ENCODE peak calls at places on chromosomes 13 and 19, in seven cellular contexts. V is PC-3, B is GM23338, A is GM23248, K is hepatocyte, H is SK-N-SH, W is MM.1S. Q is an unnamed sample.

GRCh38 chr19:10361569-10362011 is 18.8 kb downstream of the TYK2 start:
- DNase-seq in A (no peak), V (no peak), B (no peak), H (no peak), K (no peak), W (no peak), Q (no peak)

GRCh38 chr13:67228909-67229308 is 1.2 kb downstream of the PCDH9 start:
- DNase-seq in V (no peak), W (no peak), K (no peak), H (no peak), A (peak; percentile 5), B (no peak), Q (peak; percentile 30)

GRCh38 chr19:46076031-46076880 is 35.5 kb upstream of the IGFL4 start:
- DNase-seq in K (no peak), W (no peak), V (peak; percentile 6), A (no peak), B (peak; percentile 13), H (no peak), Q (no peak)

GRCh38 chr13:72656357-72656756 is 71.1 kb downstream of the MZT1 start:
- DNase-seq in A (no peak), V (no peak), H (no peak), B (no peak), W (no peak), K (no peak), Q (no peak)

GRCh38 chr19:10219678-10220077 is 11.5 kb downstream of the S1PR2 start:
- DNase-seq in B (peak; percentile 87), V (peak; percentile 74), K (peak; percentile 42), H (no peak), W (peak; percentile 98), A (peak; percentile 54), Q (peak; percentile 84)

GRCh38 chr13:66222926-66223325 is 1007.2 kb downstream of the PCDH9 start:
- DNase-seq in K (no peak), V (no peak), W (peak; percentile 71), H (no peak), A (no peak), B (no peak), Q (peak; percentile 44)

GRCh38 chr13:90105881-90106496 is 1241.5 kb upstream of the MIR17HG start:
- DNase-seq in W (no peak), V (peak; percentile 45), K (no peak), B (no peak), H (no peak), A (peak; percentile 70), Q (no peak)

GRCh38 chr19:32580901-32581703 is at the start of gene PDCD5:
- DNase-seq in H (peak; percentile 99), W (peak; percentile 96), K (peak; percentile 98), V (peak; percentile 88), B (peak; percentile 94), A (peak; percentile 97), Q (peak; percentile 95)

GRCh38 chr19:34732548-34733255 is 1.3 kb upstream of the ZNF181 start:
- DNase-seq in H (peak; percentile 30), B (peak; percentile 53), W (no peak), A (no peak), K (peak; percentile 42), V (no peak), Q (peak; percentile 18)

GRCh38 chr13:99326012-99326411 is 18.8 kb upstream of the GPR183 start:
- DNase-seq in W (peak; percentile 49), B (no peak), A (no peak), K (no peak), H (no peak), V (no peak), Q (peak; percentile 39)

GRCh38 chr19:15595069-15595468 is 19.9 kb upstream of the CYP4F8 start:
- DNase-seq in B (no peak), A (peak; percentile 5), K (no peak), H (no peak), W (no peak), V (peak; percentile 91), Q (no peak)

GRCh38 chr19:18428837-18429674 is 8.9 kb downstream of the ISYNA1 start:
- DNase-seq in H (peak; percentile 95), A (peak; percentile 97), W (peak; percentile 77), V (no peak), B (peak; percentile 96), K (peak; percentile 93), Q (peak; percentile 83)

GRCh38 chr13:43567608-43568007 is 219.2 kb downstream of the ENOX1 start:
- DNase-seq in B (no peak), H (no peak), A (peak; percentile 55), K (no peak), V (peak; percentile 64), W (no peak), Q (no peak)

GRCh38 chr13:43087960-43088580 is 64.7 kb downstream of the DNAJC15 start:
- DNase-seq in A (peak; percentile 54), K (no peak), B (no peak), V (peak; percentile 31), W (peak; percentile 26), H (no peak), Q (no peak)

GRCh38 chr19:2618611-2619010 is 83.9 kb downstream of the GNG7 start:
- DNase-seq in H (no peak), A (peak; percentile 75), V (peak; percentile 75), W (peak; percentile 38), B (no peak), K (no peak), Q (peak; percentile 71)

GRCh38 chr13:100541882-100542545 is 46.6 kb downstream of the GGACT start:
- DNase-seq in H (no peak), W (no peak), V (no peak), K (no peak), B (no peak), A (no peak), Q (no peak)

GRCh38 chr19:18223860-18224524 is 2.2 kb downstream of the PDE4C start:
- DNase-seq in H (peak; percentile 89), A (no peak), B (peak; percentile 93), V (peak; percentile 29), W (no peak), K (peak; percentile 64), Q (peak; percentile 83)

GRCh38 chr13:66424417-66424816 is 805.7 kb downstream of the PCDH9 start:
- DNase-seq in A (no peak), W (no peak), H (no peak), K (no peak), V (peak; percentile 22), B (no peak), Q (no peak)

GRCh38 chr19:20999731-21000352 is 20.6 kb upstream of the ZNF430 start:
- DNase-seq in K (peak; percentile 93), V (peak; percentile 7), B (peak; percentile 98), W (peak; percentile 88), A (peak; percentile 97), H (peak; percentile 95), Q (peak; percentile 93)

GRCh38 chr13:110182003-110182402 is 125.0 kb downstream of the COL4A1 start:
- DNase-seq in B (no peak), V (no peak), A (no peak), K (no peak), H (no peak), W (no peak), Q (no peak)

GRCh38 chr19:12994701-12995595 is at the start of gene NFIX:
- DNase-seq in K (peak; percentile 75), W (peak; percentile 54), A (peak; percentile 86), B (peak; percentile 60), H (peak; percentile 86), V (peak; percentile 69), Q (peak; percentile 28)

GRCh38 chr13:108961542-108962125 is 332.2 kb downstream of the MYO16 start:
- DNase-seq in H (peak; percentile 63), K (peak; percentile 79), V (peak; percentile 67), A (peak; percentile 67), B (peak; percentile 75), W (peak; percentile 78), Q (peak; percentile 47)

GRCh38 chr19:2043864-2044708 is 7.0 kb downstream of the MKNK2 start:
- DNase-seq in H (no peak), V (no peak), B (no peak), A (no peak), K (peak; percentile 6), W (no peak), Q (peak; percentile 46)

GRCh38 chr19:51082641-51083040 is at the start of gene KLK14:
- DNase-seq in B (no peak), V (no peak), W (no peak), H (no peak), A (no peak), K (no peak), Q (no peak)
- H3K9me2 ChIP-seq in B (no peaks in the 10 kb centered on the region), V (no peaks in the 10 kb centered on the region), W (no peaks in the 10 kb centered on the region), H (no peaks in the 10 kb centered on the region), A (no peaks in the 10 kb centered on the region), K (no peaks in the 10 kb centered on the region), Q (no peaks in the 10 kb centered on the region)

GRCh38 chr19:41427647-41428480 is 690 bp upstream of the B3GNT8 start:
- DNase-seq in K (peak; percentile 68), V (no peak), H (peak; percentile 56), B (peak; percentile 63), W (no peak), A (peak; percentile 60), Q (no peak)
- TF ChIP-seq EZH2phosphoT487 in K (no peak), V (no peak), H (no peak), B (no peak), W (no peak), A (no peak), Q (no peak)

GRCh38 chr13:40764587-40765403 is 6.2 kb downstream of the MRPS31 start:
- DNase-seq in H (no peak), W (no peak), A (peak; percentile 49), K (no peak), V (no peak), B (no peak), Q (no peak)

GRCh38 chr13:40769970-40770369 is 1.0 kb downstream of the MRPS31 start:
- DNase-seq in B (no peak), A (no peak), K (no peak), W (no peak), H (no peak), V (no peak), Q (no peak)

GRCh38 chr13:40762849-40763248 is 8.1 kb downstream of the MRPS31 start:
- DNase-seq in H (no peak), A (peak; percentile 84), V (no peak), K (no peak), W (no peak), B (no peak), Q (no peak)

GRCh38 chr13:40770609-40770933 is 419 bp downstream of the MRPS31 start:
- DNase-seq in B (no peak), H (no peak), K (no peak), V (no peak), A (no peak), W (no peak), Q (no peak)

GRCh38 chr13:40765602-40766001 is 5.4 kb downstream of the MRPS31 start:
- DNase-seq in H (no peak), V (no peak), K (no peak), W (no peak), B (no peak), A (no peak), Q (no peak)
- H3K9me2 ChIP-seq in H (no peaks in the 10 kb centered on the region), V (no peaks in the 10 kb centered on the region), K (no peaks in the 10 kb centered on the region), W (no peaks in the 10 kb centered on the region), B (no peaks in the 10 kb centered on the region), A (no peaks in the 10 kb centered on the region), Q (no peaks in the 10 kb centered on the region)

GRCh38 chr19:16608290-16608704 is 19.7 kb downstream of the MED26 start:
- DNase-seq in A (peak; percentile 94), W (no peak), K (peak; percentile 56), B (no peak), V (peak; percentile 61), H (no peak), Q (no peak)
- TF ChIP-seq EZH2phosphoT487 in A (peak; percentile 92), W (no peak), K (no peak), B (no peak), V (no peak), H (no peak), Q (no peak)

Q was measured in OCI-LY7.